ENCODE peak calls at places on chromosomes 5 and 9, in eight cellular contexts. One of them, this sample, is unnamed.

GRCh38 chr9:5025416-5025815 is 40.3 kb downstream of the JAK2 start:
- DNase-seq in cerebellar nuclear complex: no peak
- DNase-seq in Caki2: no peak
- DNase-seq in lower leg skin: peak
- DNase-seq in dorsolateral prefrontal cortex: no peak
- DNase-seq in A549: no peak
- DNase-seq in endothelial cell: no peak
- DNase-seq in HTR-8/SVneo: no peak
- DNase-seq in this sample: no peak

GRCh38 chr9:130651752-130652151 is 12.6 kb upstream of the PRDM12 start:
- DNase-seq in cerebellar nuclear complex: no peak
- DNase-seq in Caki2: no peak
- DNase-seq in lower leg skin: no peak
- DNase-seq in dorsolateral prefrontal cortex: no peak
- DNase-seq in A549: no peak
- DNase-seq in endothelial cell: no peak
- DNase-seq in HTR-8/SVneo: no peak
- DNase-seq in this sample: no peak

GRCh38 chr9:84076359-84076758 is 95.8 kb downstream of the RMI1 start:
- DNase-seq in cerebellar nuclear complex: no peak
- DNase-seq in Caki2: no peak
- DNase-seq in lower leg skin: no peak
- DNase-seq in dorsolateral prefrontal cortex: no peak
- DNase-seq in A549: no peak
- DNase-seq in endothelial cell: no peak
- DNase-seq in HTR-8/SVneo: no peak
- DNase-seq in this sample: no peak

GRCh38 chr5:153985498-153985897 is 53.2 kb downstream of the FAM114A2 start:
- DNase-seq in cerebellar nuclear complex: no peak
- DNase-seq in Caki2: no peak
- DNase-seq in lower leg skin: no peak
- DNase-seq in dorsolateral prefrontal cortex: no peak
- DNase-seq in A549: no peak
- DNase-seq in endothelial cell: no peak
- DNase-seq in HTR-8/SVneo: no peak
- DNase-seq in this sample: no peak

GRCh38 chr5:111853748-111854147 is 96.8 kb upstream of the NREP start:
- DNase-seq in cerebellar nuclear complex: no peak
- DNase-seq in Caki2: no peak
- DNase-seq in lower leg skin: no peak
- DNase-seq in dorsolateral prefrontal cortex: no peak
- DNase-seq in A549: no peak
- DNase-seq in endothelial cell: no peak
- DNase-seq in HTR-8/SVneo: no peak
- DNase-seq in this sample: no peak

GRCh38 chr9:120876842-120877240 is at the start of gene PHF19:
- DNase-seq in cerebellar nuclear complex: no peak
- DNase-seq in Caki2: no peak
- DNase-seq in lower leg skin: no peak
- DNase-seq in dorsolateral prefrontal cortex: no peak
- DNase-seq in A549: peak
- DNase-seq in endothelial cell: peak
- DNase-seq in HTR-8/SVneo: peak
- DNase-seq in this sample: no peak

GRCh38 chr9:14769235-14769580 is 46.7 kb upstream of the CER1 start:
- DNase-seq in cerebellar nuclear complex: no peak
- DNase-seq in Caki2: no peak
- DNase-seq in lower leg skin: no peak
- DNase-seq in dorsolateral prefrontal cortex: no peak
- DNase-seq in A549: peak
- DNase-seq in endothelial cell: peak
- DNase-seq in HTR-8/SVneo: no peak
- DNase-seq in this sample: no peak

GRCh38 chr5:177547736-177548135 is 6.6 kb downstream of the FAM193B start:
- DNase-seq in cerebellar nuclear complex: no peak
- DNase-seq in Caki2: no peak
- DNase-seq in lower leg skin: no peak
- DNase-seq in dorsolateral prefrontal cortex: no peak
- DNase-seq in A549: no peak
- DNase-seq in endothelial cell: no peak
- DNase-seq in HTR-8/SVneo: no peak
- DNase-seq in this sample: no peak

GRCh38 chr9:17824191-17824926 is 245.5 kb downstream of the SH3GL2 start:
- DNase-seq in cerebellar nuclear complex: peak
- DNase-seq in Caki2: no peak
- DNase-seq in lower leg skin: no peak
- DNase-seq in dorsolateral prefrontal cortex: no peak
- DNase-seq in A549: no peak
- DNase-seq in endothelial cell: no peak
- DNase-seq in HTR-8/SVneo: no peak
- DNase-seq in this sample: no peak

GRCh38 chr9:107142430-107142829 is 140.6 kb upstream of the RAD23B start:
- DNase-seq in cerebellar nuclear complex: no peak
- DNase-seq in Caki2: no peak
- DNase-seq in lower leg skin: no peak
- DNase-seq in dorsolateral prefrontal cortex: no peak
- DNase-seq in A549: no peak
- DNase-seq in endothelial cell: no peak
- DNase-seq in HTR-8/SVneo: no peak
- DNase-seq in this sample: no peak

GRCh38 chr5:65871182-65871581 is 55.2 kb upstream of the ERBIN start:
- DNase-seq in cerebellar nuclear complex: no peak
- DNase-seq in Caki2: peak
- DNase-seq in lower leg skin: no peak
- DNase-seq in dorsolateral prefrontal cortex: no peak
- DNase-seq in A549: peak
- DNase-seq in endothelial cell: no peak
- DNase-seq in HTR-8/SVneo: no peak
- DNase-seq in this sample: no peak

GRCh38 chr9:122053056-122053455 is 40.1 kb downstream of the TTLL11 start:
- DNase-seq in cerebellar nuclear complex: no peak
- DNase-seq in Caki2: no peak
- DNase-seq in lower leg skin: no peak
- DNase-seq in dorsolateral prefrontal cortex: no peak
- DNase-seq in A549: no peak
- DNase-seq in endothelial cell: no peak
- DNase-seq in HTR-8/SVneo: no peak
- DNase-seq in this sample: no peak

GRCh38 chr5:159902444-159903121 is 13.7 kb upstream of the ADRA1B start:
- DNase-seq in cerebellar nuclear complex: no peak
- DNase-seq in Caki2: peak
- DNase-seq in lower leg skin: no peak
- DNase-seq in dorsolateral prefrontal cortex: no peak
- DNase-seq in A549: peak
- DNase-seq in endothelial cell: no peak
- DNase-seq in HTR-8/SVneo: peak
- DNase-seq in this sample: no peak

GRCh38 chr9:131258186-131258585 is 18.1 kb downstream of the FAM78A start:
- DNase-seq in cerebellar nuclear complex: no peak
- DNase-seq in Caki2: no peak
- DNase-seq in lower leg skin: no peak
- DNase-seq in dorsolateral prefrontal cortex: no peak
- DNase-seq in A549: no peak
- DNase-seq in endothelial cell: no peak
- DNase-seq in HTR-8/SVneo: no peak
- DNase-seq in this sample: no peak

GRCh38 chr9:129858167-129858962 is 23.1 kb downstream of the USP20 start:
- DNase-seq in cerebellar nuclear complex: no peak
- DNase-seq in Caki2: no peak
- DNase-seq in lower leg skin: no peak
- DNase-seq in dorsolateral prefrontal cortex: no peak
- DNase-seq in A549: no peak
- DNase-seq in endothelial cell: no peak
- DNase-seq in HTR-8/SVneo: no peak
- DNase-seq in this sample: no peak

GRCh38 chr9:5817776-5818336 is 15.1 kb downstream of the ERMP1 start:
- DNase-seq in cerebellar nuclear complex: no peak
- DNase-seq in Caki2: peak
- DNase-seq in lower leg skin: no peak
- DNase-seq in dorsolateral prefrontal cortex: no peak
- DNase-seq in A549: peak
- DNase-seq in endothelial cell: no peak
- DNase-seq in HTR-8/SVneo: no peak
- DNase-seq in this sample: no peak

GRCh38 chr5:147482426-147483196 is 27.3 kb downstream of the DPYSL3 start:
- DNase-seq in cerebellar nuclear complex: no peak
- DNase-seq in Caki2: peak
- DNase-seq in lower leg skin: no peak
- DNase-seq in dorsolateral prefrontal cortex: no peak
- DNase-seq in A549: no peak
- DNase-seq in endothelial cell: no peak
- DNase-seq in HTR-8/SVneo: no peak
- DNase-seq in this sample: no peak

GRCh38 chr5:82183828-82184227 is 94.3 kb downstream of the RPS23 start:
- DNase-seq in cerebellar nuclear complex: no peak
- DNase-seq in Caki2: peak
- DNase-seq in lower leg skin: peak
- DNase-seq in dorsolateral prefrontal cortex: no peak
- DNase-seq in A549: no peak
- DNase-seq in endothelial cell: no peak
- DNase-seq in HTR-8/SVneo: no peak
- DNase-seq in this sample: no peak

GRCh38 chr5:153641183-153641688 is 150.8 kb downstream of the GRIA1 start:
- DNase-seq in cerebellar nuclear complex: no peak
- DNase-seq in Caki2: no peak
- DNase-seq in lower leg skin: no peak
- DNase-seq in dorsolateral prefrontal cortex: no peak
- DNase-seq in A549: no peak
- DNase-seq in endothelial cell: no peak
- DNase-seq in HTR-8/SVneo: no peak
- DNase-seq in this sample: no peak

GRCh38 chr5:128532127-128532526 is 5.9 kb downstream of the FBN2 start:
- DNase-seq in cerebellar nuclear complex: no peak
- DNase-seq in Caki2: no peak
- DNase-seq in lower leg skin: no peak
- DNase-seq in dorsolateral prefrontal cortex: no peak
- DNase-seq in A549: no peak
- DNase-seq in endothelial cell: no peak
- DNase-seq in HTR-8/SVneo: no peak
- DNase-seq in this sample: no peak

GRCh38 chr5:129115680-129116079 is 21.1 kb downstream of the ISOC1 start:
- DNase-seq in cerebellar nuclear complex: no peak
- DNase-seq in Caki2: no peak
- DNase-seq in lower leg skin: no peak
- DNase-seq in dorsolateral prefrontal cortex: no peak
- DNase-seq in A549: no peak
- DNase-seq in endothelial cell: no peak
- DNase-seq in HTR-8/SVneo: no peak
- DNase-seq in this sample: no peak

GRCh38 chr9:21626493-21626892 is 144.4 kb upstream of the IFNE start:
- DNase-seq in cerebellar nuclear complex: no peak
- DNase-seq in Caki2: no peak
- DNase-seq in lower leg skin: no peak
- DNase-seq in dorsolateral prefrontal cortex: no peak
- DNase-seq in A549: no peak
- DNase-seq in endothelial cell: no peak
- DNase-seq in HTR-8/SVneo: no peak
- DNase-seq in this sample: no peak

GRCh38 chr5:111551120-111551519 is 38.8 kb upstream of the STARD4 start:
- DNase-seq in cerebellar nuclear complex: no peak
- DNase-seq in Caki2: no peak
- DNase-seq in lower leg skin: no peak
- DNase-seq in dorsolateral prefrontal cortex: no peak
- DNase-seq in A549: no peak
- DNase-seq in endothelial cell: no peak
- DNase-seq in HTR-8/SVneo: no peak
- DNase-seq in this sample: no peak

GRCh38 chr5:56430437-56430836 is 197.3 kb upstream of the ANKRD55 start:
- DNase-seq in cerebellar nuclear complex: no peak
- DNase-seq in Caki2: no peak
- DNase-seq in lower leg skin: no peak
- DNase-seq in dorsolateral prefrontal cortex: no peak
- DNase-seq in A549: no peak
- DNase-seq in endothelial cell: no peak
- DNase-seq in HTR-8/SVneo: no peak
- DNase-seq in this sample: no peak

GRCh38 chr5:137318027-137318426 is 181.1 kb downstream of the SPOCK1 start:
- DNase-seq in cerebellar nuclear complex: no peak
- DNase-seq in Caki2: no peak
- DNase-seq in lower leg skin: no peak
- DNase-seq in dorsolateral prefrontal cortex: no peak
- DNase-seq in A549: no peak
- DNase-seq in endothelial cell: no peak
- DNase-seq in HTR-8/SVneo: no peak
- DNase-seq in this sample: no peak

This sample was measured in nucleus accumbens.